ENCODE peak calls at places on chromosomes 1 and 21, in ten cellular contexts. One of them, this sample, is unnamed.

GRCh38 chr1:210361665-210362064 is 33.0 kb downstream of the HHAT start:
- DNase-seq in OCI-LY7: no peak
- DNase-seq in right atrium auricular region: no peak
- DNase-seq in neural progenitor cell: no peak
- DNase-seq in endodermal cell: peak; percentile 43
- DNase-seq in fibroblast of lung: no peak
- DNase-seq in IMR-90: no peak
- DNase-seq in prostate gland: no peak
- DNase-seq in left ventricle myocardium inferior: no peak
- DNase-seq in naive thymus-derived CD4-positive, alpha-beta T cell: no peak
- DNase-seq in this sample: no peak

GRCh38 chr1:43799656-43800629 is 92.6 kb downstream of the ST3GAL3 start:
- DNase-seq in left ventricle myocardium inferior: no peak
- DNase-seq in prostate gland: no peak
- DNase-seq in fibroblast of lung: peak; percentile 93
- DNase-seq in IMR-90: peak; percentile 95
- DNase-seq in OCI-LY7: no peak
- DNase-seq in neural progenitor cell: peak; percentile 42
- DNase-seq in right atrium auricular region: no peak
- DNase-seq in naive thymus-derived CD4-positive, alpha-beta T cell: no peak
- DNase-seq in endodermal cell: no peak
- DNase-seq in this sample: no peak

GRCh38 chr1:162994921-162995320 is 74.2 kb upstream of the RGS4 start:
- DNase-seq in neural progenitor cell: no peak
- DNase-seq in endodermal cell: no peak
- DNase-seq in IMR-90: peak; percentile 55
- DNase-seq in prostate gland: no peak
- DNase-seq in left ventricle myocardium inferior: no peak
- DNase-seq in right atrium auricular region: no peak
- DNase-seq in naive thymus-derived CD4-positive, alpha-beta T cell: no peak
- DNase-seq in fibroblast of lung: peak; percentile 23
- DNase-seq in OCI-LY7: no peak
- DNase-seq in this sample: no peak

GRCh38 chr1:27382950-27383627 is at the start of gene CD164L2:
- DNase-seq in IMR-90: no peak
- DNase-seq in OCI-LY7: no peak
- DNase-seq in prostate gland: peak; percentile 84
- DNase-seq in neural progenitor cell: peak; percentile 88
- DNase-seq in endodermal cell: peak; percentile 97
- DNase-seq in naive thymus-derived CD4-positive, alpha-beta T cell: peak; percentile 68
- DNase-seq in right atrium auricular region: no peak
- DNase-seq in left ventricle myocardium inferior: no peak
- DNase-seq in fibroblast of lung: no peak
- DNase-seq in this sample: peak; percentile 34

GRCh38 chr1:220803401-220804201 is 16.9 kb downstream of the MTARC1 start:
- DNase-seq in prostate gland: no peak
- DNase-seq in endodermal cell: peak; percentile 75
- DNase-seq in neural progenitor cell: peak; percentile 41
- DNase-seq in left ventricle myocardium inferior: no peak
- DNase-seq in fibroblast of lung: peak; percentile 65
- DNase-seq in right atrium auricular region: peak; percentile 55
- DNase-seq in OCI-LY7: peak; percentile 18
- DNase-seq in naive thymus-derived CD4-positive, alpha-beta T cell: no peak
- DNase-seq in IMR-90: peak; percentile 36
- DNase-seq in this sample: peak; percentile 26

GRCh38 chr1:242225770-242226573 is 227.1 kb upstream of the MAP1LC3C start:
- DNase-seq in OCI-LY7: no peak
- DNase-seq in IMR-90: no peak
- DNase-seq in right atrium auricular region: no peak
- DNase-seq in naive thymus-derived CD4-positive, alpha-beta T cell: no peak
- DNase-seq in endodermal cell: no peak
- DNase-seq in prostate gland: no peak
- DNase-seq in neural progenitor cell: no peak
- DNase-seq in left ventricle myocardium inferior: no peak
- DNase-seq in fibroblast of lung: peak; percentile 48
- DNase-seq in this sample: no peak

GRCh38 chr1:230568008-230568407 is 74.3 kb upstream of the COG2 start:
- DNase-seq in neural progenitor cell: no peak
- DNase-seq in right atrium auricular region: no peak
- DNase-seq in OCI-LY7: peak; percentile 14
- DNase-seq in left ventricle myocardium inferior: no peak
- DNase-seq in prostate gland: no peak
- DNase-seq in endodermal cell: peak; percentile 71
- DNase-seq in fibroblast of lung: no peak
- DNase-seq in IMR-90: peak; percentile 52
- DNase-seq in naive thymus-derived CD4-positive, alpha-beta T cell: peak; percentile 31
- DNase-seq in this sample: no peak

GRCh38 chr1:209335090-209335692 is 248.3 kb upstream of the CAMK1G start:
- DNase-seq in endodermal cell: peak; percentile 87
- DNase-seq in neural progenitor cell: peak; percentile 80
- DNase-seq in prostate gland: no peak
- DNase-seq in naive thymus-derived CD4-positive, alpha-beta T cell: no peak
- DNase-seq in IMR-90: peak; percentile 20
- DNase-seq in fibroblast of lung: peak; percentile 18
- DNase-seq in right atrium auricular region: no peak
- DNase-seq in left ventricle myocardium inferior: no peak
- DNase-seq in OCI-LY7: peak; percentile 11
- DNase-seq in this sample: peak; percentile 3

GRCh38 chr1:20229191-20229590 is 42.9 kb upstream of the PLA2G2C start:
- DNase-seq in endodermal cell: no peak
- DNase-seq in neural progenitor cell: no peak
- DNase-seq in right atrium auricular region: no peak
- DNase-seq in fibroblast of lung: no peak
- DNase-seq in prostate gland: no peak
- DNase-seq in left ventricle myocardium inferior: no peak
- DNase-seq in naive thymus-derived CD4-positive, alpha-beta T cell: no peak
- DNase-seq in OCI-LY7: no peak
- DNase-seq in IMR-90: no peak
- DNase-seq in this sample: no peak

GRCh38 chr21:29338256-29338655 is 39.5 kb downstream of the BACH1 start:
- DNase-seq in neural progenitor cell: no peak
- DNase-seq in prostate gland: no peak
- DNase-seq in endodermal cell: no peak
- DNase-seq in IMR-90: no peak
- DNase-seq in OCI-LY7: no peak
- DNase-seq in right atrium auricular region: no peak
- DNase-seq in left ventricle myocardium inferior: no peak
- DNase-seq in fibroblast of lung: no peak
- DNase-seq in naive thymus-derived CD4-positive, alpha-beta T cell: no peak
- DNase-seq in this sample: no peak

DNA sequence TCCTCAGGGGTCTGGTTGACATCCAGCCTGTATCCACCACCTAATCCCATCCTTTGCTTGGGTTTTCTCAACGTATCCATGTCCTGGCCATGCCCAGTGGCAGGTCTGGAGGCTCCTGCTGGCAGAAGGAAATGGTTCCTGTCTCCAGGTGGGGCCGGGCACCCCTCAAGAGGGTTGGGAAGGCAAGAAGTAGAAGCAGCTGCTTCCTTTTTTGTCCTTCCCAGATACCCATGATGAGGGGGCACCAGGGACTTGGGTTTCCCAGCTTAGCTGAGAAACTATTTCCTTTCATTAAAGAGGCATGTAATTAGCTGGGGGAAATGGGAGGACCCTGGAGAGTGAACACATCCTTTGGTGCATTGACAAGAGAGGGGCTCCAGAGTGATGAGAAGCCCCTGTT is 21.1 kb upstream of the SLC45A3 start:
- DNase-seq in right atrium auricular region: no peak
- DNase-seq in naive thymus-derived CD4-positive, alpha-beta T cell: no peak
- DNase-seq in IMR-90: no peak
- DNase-seq in OCI-LY7: no peak
- DNase-seq in endodermal cell: no peak
- DNase-seq in neural progenitor cell: no peak
- DNase-seq in left ventricle myocardium inferior: no peak
- DNase-seq in fibroblast of lung: no peak
- DNase-seq in prostate gland: no peak
- DNase-seq in this sample: no peak
- H3K27ac ChIP-seq in right atrium auricular region: no peak overlapping the region
- H3K27ac ChIP-seq in naive thymus-derived CD4-positive, alpha-beta T cell: no peak overlapping the region
- H3K27ac ChIP-seq in IMR-90: no peak overlapping the region
- H3K27ac ChIP-seq in OCI-LY7: no peak overlapping the region
- H3K27ac ChIP-seq in endodermal cell: peak overlapping the region; percentile 60
- H3K27ac ChIP-seq in neural progenitor cell: peak overlapping the region; percentile 75
- H3K27ac ChIP-seq in left ventricle myocardium inferior: no peak overlapping the region
- H3K27ac ChIP-seq in fibroblast of lung: no peak overlapping the region
- H3K27ac ChIP-seq in prostate gland: peak overlapping the region; percentile 76
- H3K27ac ChIP-seq in this sample: no peak overlapping the region

GRCh38 chr1:101167891-101168290 is 68.9 kb upstream of the S1PR1 start:
- DNase-seq in prostate gland: no peak
- DNase-seq in naive thymus-derived CD4-positive, alpha-beta T cell: no peak
- DNase-seq in fibroblast of lung: no peak
- DNase-seq in right atrium auricular region: no peak
- DNase-seq in IMR-90: no peak
- DNase-seq in left ventricle myocardium inferior: no peak
- DNase-seq in neural progenitor cell: no peak
- DNase-seq in OCI-LY7: no peak
- DNase-seq in endodermal cell: no peak
- DNase-seq in this sample: peak; percentile 34
- H3K4me1 ChIP-seq in prostate gland: no peaks in the 10 kb centered on the region
- H3K4me1 ChIP-seq in naive thymus-derived CD4-positive, alpha-beta T cell: no peaks in the 10 kb centered on the region
- H3K4me1 ChIP-seq in fibroblast of lung: no peaks in the 10 kb centered on the region
- H3K4me1 ChIP-seq in right atrium auricular region: no peaks in the 10 kb centered on the region
- H3K4me1 ChIP-seq in IMR-90: peaks cover 3% of the 10 kb centered on the region
- H3K4me1 ChIP-seq in left ventricle myocardium inferior: peaks cover 29% of the 10 kb centered on the region
- H3K4me1 ChIP-seq in neural progenitor cell: peaks cover 18% of the 10 kb centered on the region
- H3K4me1 ChIP-seq in OCI-LY7: no peaks in the 10 kb centered on the region
- H3K4me1 ChIP-seq in endodermal cell: peaks cover 14% of the 10 kb centered on the region
- H3K4me1 ChIP-seq in this sample: peaks cover 3% of the 10 kb centered on the region

DNA sequence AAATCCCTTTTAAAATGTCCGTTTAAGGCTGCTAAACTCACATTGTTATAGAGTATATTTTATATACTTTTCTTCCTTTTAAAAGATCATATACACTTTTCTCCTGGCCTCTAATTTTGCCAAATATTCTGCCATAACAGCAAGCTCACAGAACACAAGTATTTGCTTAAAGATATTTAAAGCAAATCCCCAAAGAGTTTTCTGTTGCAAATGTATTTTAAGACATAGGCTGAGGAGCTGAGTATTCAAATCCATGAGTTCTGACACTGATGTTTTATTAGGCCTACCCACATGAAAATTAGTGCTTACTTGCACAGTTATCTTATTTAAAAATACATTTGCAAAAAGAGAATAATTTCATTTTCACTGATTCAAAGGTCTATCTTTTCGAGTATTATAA is 1.7 kb upstream of the PTPRC start:
- DNase-seq in neural progenitor cell: no peak
- DNase-seq in IMR-90: no peak
- DNase-seq in endodermal cell: no peak
- DNase-seq in right atrium auricular region: no peak
- DNase-seq in OCI-LY7: peak; percentile 57
- DNase-seq in fibroblast of lung: no peak
- DNase-seq in left ventricle myocardium inferior: no peak
- DNase-seq in prostate gland: no peak
- DNase-seq in naive thymus-derived CD4-positive, alpha-beta T cell: no peak
- DNase-seq in this sample: no peak
- H3K27ac ChIP-seq in neural progenitor cell: no peak overlapping the region
- H3K27ac ChIP-seq in IMR-90: no peak overlapping the region
- H3K27ac ChIP-seq in endodermal cell: no peak overlapping the region
- H3K27ac ChIP-seq in right atrium auricular region: no peak overlapping the region
- H3K27ac ChIP-seq in OCI-LY7: peak overlapping the region; percentile 96
- H3K27ac ChIP-seq in fibroblast of lung: no peak overlapping the region
- H3K27ac ChIP-seq in left ventricle myocardium inferior: no peak overlapping the region
- H3K27ac ChIP-seq in prostate gland: no peak overlapping the region
- H3K27ac ChIP-seq in naive thymus-derived CD4-positive, alpha-beta T cell: peak overlapping the region; percentile 94
- H3K27ac ChIP-seq in this sample: peak overlapping the region; percentile 97

GRCh38 chr1:81410919-81411318 is 389.8 kb upstream of the ADGRL2 start:
- DNase-seq in naive thymus-derived CD4-positive, alpha-beta T cell: no peak
- DNase-seq in IMR-90: no peak
- DNase-seq in right atrium auricular region: no peak
- DNase-seq in endodermal cell: no peak
- DNase-seq in OCI-LY7: no peak
- DNase-seq in neural progenitor cell: no peak
- DNase-seq in fibroblast of lung: no peak
- DNase-seq in prostate gland: no peak
- DNase-seq in left ventricle myocardium inferior: no peak
- DNase-seq in this sample: no peak
- H3K4me1 ChIP-seq in naive thymus-derived CD4-positive, alpha-beta T cell: no peaks in the 10 kb centered on the region
- H3K4me1 ChIP-seq in IMR-90: no peaks in the 10 kb centered on the region
- H3K4me1 ChIP-seq in right atrium auricular region: no peaks in the 10 kb centered on the region
- H3K4me1 ChIP-seq in endodermal cell: no peaks in the 10 kb centered on the region
- H3K4me1 ChIP-seq in OCI-LY7: no peaks in the 10 kb centered on the region
- H3K4me1 ChIP-seq in neural progenitor cell: peaks cover 35% of the 10 kb centered on the region
- H3K4me1 ChIP-seq in fibroblast of lung: no peaks in the 10 kb centered on the region
- H3K4me1 ChIP-seq in prostate gland: peaks cover 4% of the 10 kb centered on the region
- H3K4me1 ChIP-seq in left ventricle myocardium inferior: peaks cover 72% of the 10 kb centered on the region
- H3K4me1 ChIP-seq in this sample: no peaks in the 10 kb centered on the region

GRCh38 chr1:161099090-161099802 is 1.1 kb downstream of the KLHDC9 start:
- DNase-seq in left ventricle myocardium inferior: no peak
- DNase-seq in naive thymus-derived CD4-positive, alpha-beta T cell: no peak
- DNase-seq in fibroblast of lung: no peak
- DNase-seq in IMR-90: no peak
- DNase-seq in prostate gland: no peak
- DNase-seq in neural progenitor cell: no peak
- DNase-seq in OCI-LY7: no peak
- DNase-seq in right atrium auricular region: no peak
- DNase-seq in endodermal cell: peak; percentile 31
- DNase-seq in this sample: no peak
- H3K27ac ChIP-seq in left ventricle myocardium inferior: no peak overlapping the region
- H3K27ac ChIP-seq in naive thymus-derived CD4-positive, alpha-beta T cell: no peak overlapping the region
- H3K27ac ChIP-seq in fibroblast of lung: no peak overlapping the region
- H3K27ac ChIP-seq in IMR-90: no peak overlapping the region
- H3K27ac ChIP-seq in prostate gland: no peak overlapping the region
- H3K27ac ChIP-seq in neural progenitor cell: no peak overlapping the region
- H3K27ac ChIP-seq in OCI-LY7: no peak overlapping the region
- H3K27ac ChIP-seq in right atrium auricular region: no peak overlapping the region
- H3K27ac ChIP-seq in endodermal cell: no peak overlapping the region
- H3K27ac ChIP-seq in this sample: no peak overlapping the region

GRCh38 chr1:94323311-94324167 is 86.2 kb upstream of the ARHGAP29 start:
- DNase-seq in endodermal cell: no peak
- DNase-seq in OCI-LY7: no peak
- DNase-seq in right atrium auricular region: no peak
- DNase-seq in neural progenitor cell: no peak
- DNase-seq in naive thymus-derived CD4-positive, alpha-beta T cell: no peak
- DNase-seq in left ventricle myocardium inferior: no peak
- DNase-seq in IMR-90: no peak
- DNase-seq in fibroblast of lung: no peak
- DNase-seq in prostate gland: no peak
- DNase-seq in this sample: no peak

GRCh38 chr1:94324168-94324544 is 86.8 kb upstream of the ARHGAP29 start:
- DNase-seq in right atrium auricular region: no peak
- DNase-seq in left ventricle myocardium inferior: no peak
- DNase-seq in IMR-90: peak; percentile 30
- DNase-seq in OCI-LY7: no peak
- DNase-seq in prostate gland: no peak
- DNase-seq in fibroblast of lung: no peak
- DNase-seq in endodermal cell: no peak
- DNase-seq in neural progenitor cell: no peak
- DNase-seq in naive thymus-derived CD4-positive, alpha-beta T cell: no peak
- DNase-seq in this sample: no peak

GRCh38 chr1:94321662-94322061 is 84.3 kb upstream of the ARHGAP29 start:
- DNase-seq in OCI-LY7: no peak
- DNase-seq in endodermal cell: no peak
- DNase-seq in prostate gland: peak; percentile 71
- DNase-seq in IMR-90: no peak
- DNase-seq in neural progenitor cell: no peak
- DNase-seq in right atrium auricular region: no peak
- DNase-seq in left ventricle myocardium inferior: no peak
- DNase-seq in naive thymus-derived CD4-positive, alpha-beta T cell: no peak
- DNase-seq in fibroblast of lung: no peak
- DNase-seq in this sample: no peak

GRCh38 chr1:94325379-94326302 is 88.3 kb upstream of the ARHGAP29 start:
- DNase-seq in fibroblast of lung: peak; percentile 93
- DNase-seq in neural progenitor cell: no peak
- DNase-seq in endodermal cell: no peak
- DNase-seq in right atrium auricular region: no peak
- DNase-seq in IMR-90: peak; percentile 99
- DNase-seq in prostate gland: no peak
- DNase-seq in naive thymus-derived CD4-positive, alpha-beta T cell: no peak
- DNase-seq in left ventricle myocardium inferior: no peak
- DNase-seq in OCI-LY7: no peak
- DNase-seq in this sample: no peak

GRCh38 chr1:94322696-94323095 is 85.3 kb upstream of the ARHGAP29 start:
- DNase-seq in left ventricle myocardium inferior: no peak
- DNase-seq in fibroblast of lung: no peak
- DNase-seq in endodermal cell: peak; percentile 78
- DNase-seq in naive thymus-derived CD4-positive, alpha-beta T cell: no peak
- DNase-seq in right atrium auricular region: no peak
- DNase-seq in prostate gland: no peak
- DNase-seq in neural progenitor cell: no peak
- DNase-seq in OCI-LY7: no peak
- DNase-seq in IMR-90: no peak
- DNase-seq in this sample: no peak
- H3K4me1 ChIP-seq in left ventricle myocardium inferior: peaks cover 68% of the 10 kb centered on the region
- H3K4me1 ChIP-seq in fibroblast of lung: peaks cover 21% of the 10 kb centered on the region
- H3K4me1 ChIP-seq in endodermal cell: peaks cover 19% of the 10 kb centered on the region
- H3K4me1 ChIP-seq in naive thymus-derived CD4-positive, alpha-beta T cell: no peaks in the 10 kb centered on the region
- H3K4me1 ChIP-seq in right atrium auricular region: no peaks in the 10 kb centered on the region
- H3K4me1 ChIP-seq in prostate gland: peaks cover 8% of the 10 kb centered on the region
- H3K4me1 ChIP-seq in neural progenitor cell: peaks cover 37% of the 10 kb centered on the region
- H3K4me1 ChIP-seq in OCI-LY7: no peaks in the 10 kb centered on the region
- H3K4me1 ChIP-seq in IMR-90: peaks cover 30% of the 10 kb centered on the region
- H3K4me1 ChIP-seq in this sample: no peaks in the 10 kb centered on the region

This sample was measured in CD4-positive, CD25-positive, alpha-beta regulatory T cell.